ENCODE peak calls at places on chromosomes 2 and 18, in ten cellular contexts. P is BJ, J is fibroblast of the aortic adventitia, R is fibroblast of pulmonary artery, A is K562, I is left lung, W is Panc1, B is neural crest cell, S is GM06990, C is heart right ventricle. H is an unnamed sample.

GRCh38 chr2:144426355-144426754 is 93.6 kb downstream of the ZEB2 start:
- DNase-seq in C (no peak), J (no peak), A (no peak), I (no peak), R (no peak), B (no peak), W (no peak), P (no peak), S (no peak), H (no peak)

GRCh38 chr2:39938035-39938835 is 159.2 kb upstream of the THUMPD2 start:
- DNase-seq in J (peak; percentile 66), C (no peak), P (peak; percentile 95), I (no peak), W (no peak), B (no peak), S (no peak), R (peak; percentile 39), A (no peak), H (peak; percentile 93)

GRCh38 chr18:9117980-9118841 is 15.7 kb downstream of the NDUFV2 start:
- DNase-seq in P (no peak), C (no peak), B (no peak), S (no peak), A (peak; percentile 40), J (peak; percentile 68), W (no peak), I (no peak), R (peak; percentile 39), H (no peak)

GRCh38 chr2:25332571-25332970 is 9.2 kb downstream of the DNMT3A start:
- DNase-seq in B (no peak), S (no peak), A (no peak), J (no peak), W (no peak), I (no peak), P (no peak), C (peak; percentile 61), R (no peak), H (no peak)

GRCh38 chr18:42458226-42458625 is 503.2 kb downstream of the PIK3C3 start:
- DNase-seq in A (no peak), I (no peak), W (no peak), J (no peak), C (no peak), B (no peak), R (no peak), P (no peak), S (no peak), H (no peak)

GRCh38 chr2:29113891-29114321 is 1.3 kb upstream of the CLIP4 start:
- DNase-seq in B (no peak), C (peak; percentile 31), W (peak; percentile 84), S (peak; percentile 44), A (peak; percentile 17), R (peak; percentile 81), P (peak; percentile 81), I (peak; percentile 89), J (peak; percentile 85), H (peak; percentile 61)

GRCh38 chr2:178527592-178527991 is 47.3 kb downstream of the PLEKHA3 start:
- DNase-seq in C (no peak), P (no peak), S (no peak), J (no peak), A (no peak), R (no peak), B (no peak), I (no peak), W (no peak), H (no peak)

GRCh38 chr18:48819781-48820482 is 130.8 kb downstream of the SMAD7 start:
- DNase-seq in C (no peak), P (no peak), J (no peak), W (no peak), R (no peak), S (no peak), B (no peak), I (peak; percentile 24), A (no peak), H (no peak)

GRCh38 chr2:112173646-112174319 is 35.6 kb downstream of the FBLN7 start:
- DNase-seq in J (no peak), W (no peak), A (no peak), C (no peak), S (no peak), P (no peak), I (no peak), R (no peak), B (no peak), H (no peak)

GRCh38 chr2:68157402-68158133 is at the start of gene PNO1:
- DNase-seq in A (peak; percentile 96), P (peak; percentile 53), B (peak; percentile 95), J (peak; percentile 96), I (peak; percentile 95), C (peak; percentile 93), W (peak; percentile 92), S (peak; percentile 91), R (peak; percentile 97), H (peak; percentile 97)

GRCh38 chr2:121075006-121075545 is 209.9 kb downstream of the TFCP2L1 start:
- DNase-seq in B (peak; percentile 30), C (no peak), S (peak; percentile 62), I (no peak), W (peak; percentile 87), J (peak; percentile 86), R (peak; percentile 82), P (peak; percentile 69), A (peak; percentile 92), H (peak; percentile 95)

GRCh38 chr2:120480903-120481445 is 135.0 kb downstream of the INHBB start:
- DNase-seq in A (no peak), I (no peak), R (no peak), P (no peak), J (no peak), W (no peak), S (no peak), C (no peak), B (no peak), H (no peak)

GRCh38 chr2:239316562-239317465 is 84.0 kb downstream of the HDAC4 start:
- DNase-seq in W (no peak), R (peak; percentile 69), A (peak; percentile 78), S (no peak), B (no peak), C (peak; percentile 77), I (peak; percentile 12), J (peak; percentile 77), P (no peak), H (peak; percentile 43)

DNA sequence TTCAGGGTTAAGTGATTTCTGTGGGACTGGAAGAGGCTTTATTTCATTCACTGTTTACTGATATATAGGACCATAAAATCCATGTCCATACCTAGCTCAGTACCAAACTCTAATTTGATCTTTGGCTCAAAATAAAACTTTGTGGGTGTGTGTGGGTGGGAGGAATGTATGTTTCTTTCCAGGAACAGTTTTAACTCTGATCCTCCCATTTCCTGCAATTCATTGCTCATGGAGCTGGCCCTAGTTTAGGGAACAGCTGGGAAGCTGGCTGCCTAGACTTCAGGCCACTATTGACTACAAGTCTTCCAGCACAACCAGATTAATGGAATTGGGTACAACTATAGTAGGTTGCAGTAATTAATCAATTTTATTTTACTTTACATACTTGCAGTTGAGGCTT is 1070.1 kb upstream of the CELF4 start:
- DNase-seq in S (no peak), A (no peak), B (no peak), I (no peak), W (no peak), R (peak; percentile 20), C (no peak), P (no peak), J (no peak), H (peak; percentile 2)
- TF ChIP-seq CTCF in S (no peak), A (no peak), B (no peak), I (no peak), W (no peak), R (no peak), C (no peak), P (no peak), J (no peak), H (no peak)

GRCh38 chr18:59717291-59717690 is 20.1 kb upstream of the CCBE1 start:
- DNase-seq in J (no peak), R (no peak), B (no peak), A (no peak), C (no peak), P (no peak), S (no peak), I (no peak), W (no peak), H (no peak)

GRCh38 chr18:59721214-59721613 is 24.0 kb upstream of the CCBE1 start:
- DNase-seq in I (no peak), A (no peak), C (no peak), R (no peak), J (no peak), W (no peak), P (no peak), B (no peak), S (no peak), H (no peak)

GRCh38 chr18:59715966-59716369 is 18.7 kb upstream of the CCBE1 start:
- DNase-seq in B (no peak), P (no peak), S (no peak), C (no peak), A (no peak), J (peak; percentile 95), I (no peak), W (peak; percentile 70), R (peak; percentile 95), H (peak; percentile 88)

GRCh38 chr18:59719533-59720325 is 22.5 kb upstream of the CCBE1 start:
- DNase-seq in S (no peak), B (no peak), I (no peak), J (peak; percentile 86), W (no peak), R (peak; percentile 55), A (no peak), C (no peak), P (peak; percentile 69), H (peak; percentile 89)

GRCh38 chr18:59718108-59719057 is 21.2 kb upstream of the CCBE1 start:
- DNase-seq in J (peak; percentile 96), A (no peak), P (peak; percentile 92), S (no peak), I (no peak), W (no peak), B (no peak), R (peak; percentile 77), C (no peak), H (peak; percentile 89)
- TF ChIP-seq CTCF in J (no peak), A (no peak), P (no peak), S (no peak), I (no peak), W (no peak), B (no peak), R (no peak), C (no peak), H (no peak)

GRCh38 chr2:160087854-160088745 is 25.7 kb upstream of the PLA2R1 start:
- DNase-seq in J (peak; percentile 56), B (no peak), W (no peak), S (no peak), P (no peak), C (no peak), A (peak; percentile 56), I (no peak), R (peak; percentile 49), H (no peak)
- TF ChIP-seq CTCF in J (peak; percentile 35), B (peak; percentile 34), W (peak; percentile 43), S (peak; percentile 32), P (peak; percentile 28), C (peak; percentile 14), A (peak; percentile 42), I (peak; percentile 25), R (peak; percentile 35), H (peak; percentile 10)

DNA sequence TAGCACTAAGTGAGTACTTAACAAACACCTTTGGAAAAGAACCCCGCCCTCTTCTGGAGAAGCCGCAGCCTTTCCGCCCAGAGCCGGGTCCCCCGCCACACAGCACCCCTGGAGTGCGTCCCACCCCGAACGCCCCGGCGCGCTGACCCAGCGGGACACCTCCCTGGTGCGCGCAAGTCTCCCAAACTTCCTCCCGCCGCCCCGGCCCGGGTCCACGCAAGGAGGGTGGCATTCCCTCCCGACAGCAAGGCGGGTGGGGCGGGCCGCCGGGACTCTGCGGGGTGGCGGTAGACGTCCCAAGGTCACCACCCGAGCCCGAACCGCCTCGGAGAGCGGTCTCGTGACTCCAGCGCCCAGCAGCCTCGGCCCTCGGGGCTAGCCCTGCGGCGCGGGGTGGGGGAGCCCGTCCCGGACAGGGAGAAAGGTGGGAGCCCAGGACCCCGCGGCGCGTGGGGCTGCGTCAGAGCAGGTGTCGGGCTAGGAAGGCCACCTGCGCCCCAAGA is 598 bp downstream of the CCDC93 start:
- DNase-seq in A (peak; percentile 63), P (no peak), I (peak; percentile 70), B (peak; percentile 18), S (peak; percentile 45), J (no peak), C (peak; percentile 65), W (no peak), R (no peak), H (no peak)
- TF ChIP-seq CTCF in A (peak; percentile 10), P (no peak), I (no peak), B (no peak), S (peak; percentile 17), J (no peak), C (no peak), W (peak; percentile 23), R (no peak), H (no peak)